ENCODE peak calls at places on chromosomes 12 and 14, in seven cellular contexts. W is ascending aorta; A is CD8-positive, alpha-beta memory T cell; X is CD4-positive, CD25-positive, alpha-beta regulatory T cell; O is kidney; P is aorta; B is PC-3. I is an unnamed sample.

GRCh38 chr12:23083267-23083666 is 458.3 kb downstream of the ETNK1 start:
- DNase-seq in B (peak; percentile 16), O (no peak), A (no peak), W (no peak), P (no peak), X (no peak), I (peak; percentile 66)

GRCh38 chr12:126727656-126728055 is 1539.3 kb upstream of the TMEM132C start:
- DNase-seq in W (no peak), A (no peak), O (no peak), B (no peak), P (no peak), X (no peak), I (no peak)

GRCh38 chr14:21044106-21044618 is 2.0 kb downstream of the RNASE7 start:
- DNase-seq in P (no peak), O (no peak), A (no peak), B (no peak), X (no peak), W (no peak), I (no peak)

GRCh38 chr14:63952933-63953437 is 100.2 kb downstream of the SYNE2 start:
- DNase-seq in A (no peak), B (no peak), X (no peak), O (no peak), W (no peak), P (no peak), I (no peak)

GRCh38 chr14:22557846-22558220 is 31.2 kb downstream of the DAD1 start:
- DNase-seq in X (no peak), P (no peak), O (no peak), W (no peak), B (no peak), A (no peak), I (no peak)

GRCh38 chr12:63093084-63093483 is 57.9 kb downstream of the AVPR1A start:
- DNase-seq in P (no peak), B (no peak), O (no peak), W (no peak), X (no peak), A (no peak), I (no peak)

GRCh38 chr14:72567226-72567625 is 326.7 kb downstream of the DPF3 start:
- DNase-seq in B (no peak), X (no peak), W (no peak), A (no peak), P (no peak), O (no peak), I (no peak)

GRCh38 chr12:131192951-131193350 is 239.2 kb downstream of the ADGRD1 start:
- DNase-seq in A (no peak), W (peak; percentile 25), B (no peak), P (no peak), O (no peak), X (no peak), I (no peak)

GRCh38 chr12:29148958-29149690 is at the start of gene FAR2:
- DNase-seq in O (peak; percentile 83), W (no peak), P (peak; percentile 56), X (peak; percentile 18), B (peak; percentile 69), A (peak; percentile 30), I (peak; percentile 91)

GRCh38 chr12:42690264-42690663 is 100.7 kb upstream of the PRICKLE1 start:
- DNase-seq in X (no peak), P (no peak), O (no peak), W (no peak), A (no peak), B (no peak), I (no peak)

GRCh38 chr12:89470741-89471504 is 53.7 kb downstream of the GALNT4 start:
- DNase-seq in A (no peak), P (no peak), B (peak; percentile 80), X (no peak), W (no peak), O (no peak), I (no peak)

GRCh38 chr12:105754313-105754712 is 384.4 kb downstream of the NUAK1 start:
- DNase-seq in W (no peak), B (no peak), X (no peak), O (no peak), P (no peak), A (no peak), I (no peak)

GRCh38 chr12:104299842-104300481 is 3.6 kb upstream of the EID3 start:
- DNase-seq in X (no peak), P (no peak), O (no peak), W (no peak), B (no peak), A (no peak), I (no peak)

GRCh38 chr14:61569783-61570182 is 125.5 kb upstream of the HIF1A start:
- DNase-seq in W (peak; percentile 82), P (peak; percentile 70), B (peak; percentile 95), A (no peak), O (no peak), X (no peak), I (peak; percentile 96)

GRCh38 chr12:12357697-12358476 is 1.0 kb downstream of the BORCS5 start:
- DNase-seq in P (no peak), O (no peak), W (no peak), B (peak; percentile 21), X (no peak), A (no peak), I (no peak)

GRCh38 chr12:21296751-21297406 is 37.8 kb downstream of the SLCO1A2 start:
- DNase-seq in X (no peak), P (no peak), O (no peak), A (no peak), B (peak; percentile 19), W (no peak), I (no peak)

GRCh38 chr14:104036250-104036649 is 49.2 kb upstream of the ASPG start:
- DNase-seq in O (no peak), A (no peak), W (no peak), X (no peak), B (no peak), P (no peak), I (no peak)

GRCh38 chr12:83106873-83107272 is 420.2 kb downstream of the TMTC2 start:
- DNase-seq in W (no peak), P (no peak), A (no peak), B (peak; percentile 47), X (no peak), O (no peak), I (no peak)

GRCh38 chr14:65072937-65073336 is 29.4 kb downstream of the MAX start:
- DNase-seq in A (no peak), X (no peak), B (no peak), O (no peak), W (no peak), P (no peak), I (no peak)
- H3K27ac ChIP-seq in A (no peak overlapping the region), X (no peak overlapping the region), B (no peak overlapping the region), O (peak overlapping the region; percentile 82), W (no peak overlapping the region), P (no peak overlapping the region), I (no peak overlapping the region)

DNA sequence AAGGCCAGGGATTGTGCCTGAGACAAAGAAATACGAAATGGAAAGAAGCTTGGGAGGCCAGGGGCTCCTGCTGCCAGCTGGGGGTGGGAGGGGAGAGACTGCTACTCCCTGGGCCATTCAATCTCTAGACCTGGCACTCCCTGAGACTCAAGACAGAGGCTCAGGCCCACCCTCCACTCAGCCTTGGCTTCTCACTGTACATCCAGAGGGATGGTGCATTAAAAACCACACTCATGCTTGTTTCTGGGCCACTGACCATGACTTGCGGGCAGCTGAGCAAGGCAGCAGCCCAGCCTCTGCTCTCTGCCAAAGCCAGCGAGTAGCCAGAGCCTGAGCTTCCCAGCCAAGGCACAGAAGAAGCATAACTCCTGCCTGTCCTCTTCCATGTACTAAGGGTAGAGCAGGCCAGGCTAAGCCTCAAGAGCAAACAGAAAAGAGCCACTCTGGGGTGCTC is 41.5 kb downstream of the PITPNM2 start:
- DNase-seq in B (no peak), O (no peak), W (no peak), X (no peak), A (no peak), P (peak; percentile 74), I (peak; percentile 67)
- H3K27ac ChIP-seq in B (no peak overlapping the region), O (no peak overlapping the region), W (peak overlapping the region; percentile 43), X (no peak overlapping the region), A (no peak overlapping the region), P (no peak overlapping the region), I (no peak overlapping the region)

DNA sequence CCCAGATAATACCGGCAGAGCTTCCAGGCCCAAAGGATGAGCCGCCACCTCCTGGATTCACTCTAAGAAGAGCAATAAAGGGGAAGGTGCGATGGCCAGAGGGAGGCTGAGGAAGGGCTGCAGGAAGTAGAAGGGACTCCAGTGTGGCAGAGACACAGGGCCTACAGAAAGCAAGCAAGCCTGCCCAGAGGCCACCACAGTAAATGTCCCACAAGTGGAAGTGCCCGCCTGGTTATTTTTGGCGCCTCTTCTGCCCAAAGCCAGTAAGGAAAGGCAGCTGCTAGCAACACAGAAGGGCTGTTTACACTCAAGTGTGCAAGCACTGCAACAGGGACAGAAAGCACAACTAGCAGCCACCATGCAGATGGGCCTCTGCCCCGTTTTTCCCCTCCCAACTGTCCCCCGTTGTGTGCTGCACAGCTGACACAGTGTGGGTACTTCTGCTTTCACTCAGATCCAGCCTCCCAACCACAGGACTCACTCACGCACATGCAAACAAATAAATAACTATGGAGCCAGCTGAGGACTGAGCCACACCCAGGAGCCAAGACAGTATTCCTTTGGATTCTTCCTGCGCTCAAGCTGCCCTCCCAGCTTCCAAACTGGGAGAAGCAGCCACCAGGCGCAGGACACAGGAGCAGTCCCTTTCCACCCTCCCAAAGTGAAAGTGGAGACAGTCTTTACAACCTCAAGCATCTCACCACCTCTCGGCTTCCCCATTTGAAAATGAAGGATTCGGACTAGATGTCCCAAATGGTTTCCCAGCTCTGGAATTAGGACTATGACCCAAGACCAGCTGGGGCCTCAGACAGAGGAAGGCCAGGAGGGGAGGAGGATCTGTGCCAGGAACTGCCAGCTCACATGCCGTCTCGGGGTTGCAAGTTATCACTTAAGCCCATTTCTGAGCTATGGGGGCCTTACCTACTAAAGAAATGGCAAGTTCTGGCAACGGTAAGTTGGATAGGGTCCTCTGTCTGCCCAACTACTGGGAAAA is 40.0 kb upstream of the PNMA1 start:
- DNase-seq in X (no peak), W (no peak), B (peak; percentile 56), P (peak; percentile 79), O (no peak), A (no peak), I (peak; percentile 92)
- H3K27ac ChIP-seq in X (peak overlapping the region; percentile 90), W (peak overlapping the region; percentile 98), B (peak overlapping the region; percentile 74), P (peak overlapping the region; percentile 39), O (peak overlapping the region; percentile 63), A (peak overlapping the region; percentile 65), I (peak overlapping the region; percentile 99)

GRCh38 chr14:35338731-35339405 is 46.7 kb downstream of the PSMA6 start:
- DNase-seq in W (no peak), O (no peak), P (no peak), X (no peak), A (no peak), B (no peak), I (no peak)
- H3K27ac ChIP-seq in W (peak overlapping the region; percentile 80), O (no peak overlapping the region), P (no peak overlapping the region), X (no peak overlapping the region), A (no peak overlapping the region), B (no peak overlapping the region), I (no peak overlapping the region)